ENCODE peak calls at places on chromosomes 7 and 10, in ten cellular contexts. S, M, P, U, A, V, J, O, I and D are unnamed samples.
A peak's percentile ranks its signal among the peaks of the same experiment; 100 is the strongest.

GRCh38 chr7:13850185-13850752 is 139.2 kb downstream of the ETV1 start:
- DNase-seq in I (peak; percentile 68), M (peak; percentile 13), A (peak; percentile 93), O (no peak), P (peak; percentile 27), U (no peak), S (peak; percentile 31), J (no peak), V (no peak), D (peak; percentile 49)

GRCh38 chr10:99224766-99225165 is 10.9 kb downstream of the HPSE2 start:
- DNase-seq in U (no peak), I (no peak), O (no peak), S (no peak), V (no peak), P (no peak), A (no peak), M (no peak), J (no peak), D (no peak)

GRCh38 chr7:33276729-33277128 is 147.4 kb downstream of the BBS9 start:
- DNase-seq in O (no peak), U (no peak), A (no peak), M (no peak), J (no peak), P (no peak), S (no peak), I (no peak), V (no peak), D (no peak)

GRCh38 chr10:33193867-33194521 is 140.5 kb downstream of the NRP1 start:
- DNase-seq in U (no peak), O (no peak), J (no peak), A (peak; percentile 68), V (no peak), S (peak; percentile 32), P (peak; percentile 65), M (no peak), I (no peak), D (no peak)

GRCh38 chr7:31258391-31258790 is 82.1 kb downstream of the NEUROD6 start:
- DNase-seq in V (no peak), S (no peak), P (no peak), A (no peak), I (no peak), J (no peak), U (no peak), M (no peak), O (no peak), D (no peak)

GRCh38 chr7:135929249-135929648 is 47.9 kb downstream of the MTPN start:
- DNase-seq in U (no peak), P (no peak), M (no peak), A (peak; percentile 32), S (no peak), O (no peak), V (no peak), I (no peak), J (no peak), D (no peak)

GRCh38 chr7:43782768-43783555 is 24.5 kb downstream of the BLVRA start:
- DNase-seq in I (no peak), A (no peak), J (no peak), O (no peak), M (no peak), V (no peak), U (no peak), S (no peak), P (no peak), D (no peak)

GRCh38 chr7:111356941-111357340 is 205.4 kb downstream of the IMMP2L start:
- DNase-seq in V (no peak), A (no peak), M (no peak), S (no peak), O (no peak), J (no peak), P (no peak), I (no peak), U (no peak), D (no peak)

GRCh38 chr7:12687213-12688171 is at the start of gene ARL4A:
- DNase-seq in J (peak; percentile 94), V (peak; percentile 100), S (peak; percentile 100), I (peak; percentile 95), U (peak; percentile 87), M (peak; percentile 99), A (peak; percentile 99), P (peak; percentile 100), O (peak; percentile 99), D (peak; percentile 98)

GRCh38 chr7:158350166-158350900 is 237.3 kb downstream of the PTPRN2 start:
- DNase-seq in S (no peak), P (no peak), U (no peak), J (no peak), M (no peak), O (peak; percentile 14), A (no peak), I (no peak), V (no peak), D (no peak)

GRCh38 chr10:126011995-126012394 is 115.6 kb downstream of the FANK1 start:
- DNase-seq in M (no peak), O (no peak), A (no peak), I (no peak), P (no peak), S (no peak), U (no peak), V (no peak), J (no peak), D (no peak)

GRCh38 chr10:33697016-33697415 is 362.5 kb upstream of the NRP1 start:
- DNase-seq in P (no peak), V (no peak), U (no peak), A (no peak), M (no peak), O (no peak), S (no peak), J (no peak), I (no peak), D (no peak)

GRCh38 chr10:110883924-110884323 is 12.2 kb downstream of the PDCD4 start:
- DNase-seq in O (no peak), M (no peak), A (no peak), S (no peak), I (no peak), V (no peak), J (no peak), P (no peak), U (no peak), D (no peak)
- H3K4me3 ChIP-seq in O (no peak overlapping the region), M (no peak overlapping the region), A (no peak overlapping the region), S (no peak overlapping the region), I (no peak overlapping the region), V (no peak overlapping the region), J (no peak overlapping the region), P (no peak overlapping the region), U (peak overlapping the region; percentile 42), D (no peak overlapping the region)

GRCh38 chr7:78151229-78151628 is 352.7 kb downstream of the PHTF2 start:
- DNase-seq in I (no peak), M (peak; percentile 29), J (no peak), V (no peak), U (no peak), A (peak; percentile 73), O (no peak), S (no peak), P (no peak), D (no peak)
- H3K4me3 ChIP-seq in I (no peak overlapping the region), M (no peak overlapping the region), J (no peak overlapping the region), V (no peak overlapping the region), U (no peak overlapping the region), A (no peak overlapping the region), O (no peak overlapping the region), S (no peak overlapping the region), P (no peak overlapping the region), D (no peak overlapping the region)

DNA sequence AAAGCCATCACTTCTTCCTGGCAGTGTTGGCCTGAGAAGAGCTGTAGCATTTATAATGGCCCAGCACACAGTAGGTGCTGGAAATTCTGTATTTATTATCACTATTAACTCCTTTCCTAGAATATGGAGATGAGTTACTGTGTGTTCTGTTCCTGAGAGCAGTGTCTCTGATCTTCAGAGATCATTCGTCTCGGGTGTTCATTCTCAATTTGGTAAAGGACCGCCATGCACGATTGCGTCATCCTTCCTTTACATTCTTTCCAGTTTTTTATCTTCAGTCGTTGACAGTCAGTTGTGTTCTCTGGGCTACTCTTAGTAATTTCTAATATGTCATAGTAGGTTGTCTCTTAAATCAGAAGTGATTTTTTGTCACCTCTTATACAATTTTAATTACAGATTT is 18.6 kb downstream of the RNF32 start:
- DNase-seq in S (no peak), U (no peak), O (no peak), I (no peak), J (no peak), A (no peak), P (no peak), M (no peak), V (no peak), D (no peak)
- H3K4me3 ChIP-seq in S (no peak overlapping the region), U (no peak overlapping the region), O (no peak overlapping the region), I (no peak overlapping the region), J (no peak overlapping the region), A (no peak overlapping the region), P (no peak overlapping the region), M (no peak overlapping the region), V (no peak overlapping the region), D (no peak overlapping the region)

GRCh38 chr7:117982071-117983055 is 109.1 kb upstream of the CTTNBP2 start:
- DNase-seq in P (no peak), U (no peak), I (no peak), J (no peak), A (no peak), S (no peak), V (no peak), M (no peak), O (no peak), D (no peak)
- H3K4me3 ChIP-seq in P (no peak overlapping the region), U (no peak overlapping the region), I (no peak overlapping the region), J (no peak overlapping the region), A (no peak overlapping the region), S (no peak overlapping the region), V (no peak overlapping the region), M (no peak overlapping the region), O (no peak overlapping the region), D (no peak overlapping the region)

GRCh38 chr7:117014099-117014656 is 60.9 kb downstream of the ST7 start:
- DNase-seq in I (no peak), V (no peak), S (no peak), M (no peak), A (no peak), U (no peak), J (no peak), P (no peak), O (no peak), D (no peak)
- H3K4me3 ChIP-seq in I (peak overlapping the region; percentile 10), V (no peak overlapping the region), S (no peak overlapping the region), M (no peak overlapping the region), A (no peak overlapping the region), U (no peak overlapping the region), J (no peak overlapping the region), P (no peak overlapping the region), O (peak overlapping the region; percentile 54), D (peak overlapping the region; percentile 68)